ENCODE peak calls at places on chromosomes 1 and 21, in seven cellular contexts. L is stimulated activated CD4-positive, alpha-beta T cell treated with anti-CD3 and anti-CD28 coated beads, Interleukin-1b, Interleukin-23, amount 100 ng/mL, for 4 hours; A is Caki2; W is HTR-8/SVneo; T is H9; M is neural crest cell; C is NB4. K is an unnamed sample.

GRCh38 chr1:112673589-112674439 is 645 bp upstream of the MOV10 start:
- DNase-seq in L (no peak), A (peak; percentile 45), W (peak; percentile 21), T (no peak), M (no peak), C (peak; percentile 34), K (peak; percentile 28)

GRCh38 chr1:169348356-169349036 is 19.1 kb downstream of the NME7 start:
- DNase-seq in L (no peak), A (peak; percentile 25), W (no peak), T (no peak), M (peak; percentile 35), C (peak; percentile 63), K (no peak)

GRCh38 chr1:199684686-199685273 is 342.7 kb upstream of the NR5A2 start:
- DNase-seq in L (no peak), A (peak; percentile 50), W (peak; percentile 49), T (no peak), M (peak; percentile 23), C (peak; percentile 69), K (peak; percentile 53)

GRCh38 chr1:232904566-232904965 is 45.8 kb upstream of the NTPCR start:
- DNase-seq in L (no peak), A (peak; percentile 45), W (peak; percentile 13), T (no peak), M (no peak), C (peak; percentile 65), K (peak; percentile 19)

GRCh38 chr1:99305626-99306025 is 41.3 kb downstream of the PLPPR4 start:
- DNase-seq in L (no peak), A (no peak), W (no peak), T (no peak), M (no peak), C (no peak), K (peak; percentile 39)

GRCh38 chr1:150387200-150387599 is 23.3 kb downstream of the RPRD2 start:
- DNase-seq in L (no peak), A (peak; percentile 9), W (no peak), T (no peak), M (no peak), C (no peak), K (no peak)

GRCh38 chr1:239831577-239832355 is 259.9 kb upstream of the FMN2 start:
- DNase-seq in L (no peak), A (no peak), W (no peak), T (no peak), M (no peak), C (no peak), K (no peak)

GRCh38 chr21:16176570-16176969 is 446.8 kb downstream of the USP25 start:
- DNase-seq in L (no peak), A (no peak), W (no peak), T (no peak), M (no peak), C (no peak), K (no peak)

GRCh38 chr1:15128520-15129313 is 24.8 kb upstream of the TMEM51 start:
- DNase-seq in L (peak; percentile 68), A (peak; percentile 38), W (peak; percentile 62), T (peak; percentile 86), M (peak; percentile 88), C (peak; percentile 65), K (peak; percentile 30)

GRCh38 chr1:15186846-15187151 is 33.3 kb downstream of the TMEM51 start:
- DNase-seq in L (no peak), A (no peak), W (no peak), T (peak; percentile 60), M (no peak), C (no peak), K (no peak)

GRCh38 chr1:96966536-96967138 is 245.1 kb downstream of the PTBP2 start:
- DNase-seq in L (peak; percentile 59), A (peak; percentile 57), W (peak; percentile 48), T (peak; percentile 79), M (peak; percentile 83), C (peak; percentile 69), K (peak; percentile 35)

GRCh38 chr1:19463204-19463803 is 22.0 kb downstream of the CAPZB start:
- DNase-seq in L (no peak), A (no peak), W (no peak), T (no peak), M (no peak), C (no peak), K (no peak)

GRCh38 chr1:110421159-110421777 is 13.8 kb upstream of the LAMTOR5 start:
- DNase-seq in L (no peak), A (no peak), W (no peak), T (no peak), M (no peak), C (peak; percentile 50), K (no peak)

GRCh38 chr1:67213164-67213563 is 46.9 kb downstream of the IL23R start:
- DNase-seq in L (no peak), A (peak; percentile 12), W (peak; percentile 20), T (peak; percentile 39), M (no peak), C (peak; percentile 25), K (no peak)

GRCh38 chr1:27752372-27752771 is 20.6 kb upstream of the STX12 start:
- DNase-seq in L (no peak), A (no peak), W (no peak), T (no peak), M (no peak), C (no peak), K (no peak)

GRCh38 chr1:206809504-206810084 is 37.3 kb upstream of the IL10 start:
- DNase-seq in L (no peak), A (no peak), W (peak; percentile 29), T (no peak), M (no peak), C (peak; percentile 63), K (no peak)

GRCh38 chr21:36968414-36968813 is 1.9 kb upstream of the HLCS start:
- DNase-seq in L (no peak), A (no peak), W (no peak), T (no peak), M (no peak), C (no peak), K (no peak)

GRCh38 chr1:4108341-4108740 is 208.3 kb upstream of the C1orf174 start:
- DNase-seq in L (no peak), A (no peak), W (no peak), T (no peak), M (no peak), C (no peak), K (no peak)

GRCh38 chr1:229590119-229590518 is 31.6 kb upstream of the ABCB10 start:
- DNase-seq in L (no peak), A (no peak), W (no peak), T (no peak), M (no peak), C (no peak), K (no peak)

GRCh38 chr1:170125269-170125668 is 20.5 kb upstream of the NTMT2 start:
- DNase-seq in L (no peak), A (no peak), W (no peak), T (no peak), M (no peak), C (no peak), K (no peak)

GRCh38 chr1:54811739-54812655 is 10.9 kb upstream of the TTC22 start:
- DNase-seq in L (no peak), A (no peak), W (no peak), T (peak; percentile 24), M (no peak), C (no peak), K (no peak)

GRCh38 chr1:156435551-156436318 is 64.8 kb downstream of the MEF2D start:
- DNase-seq in L (peak; percentile 22), A (no peak), W (no peak), T (no peak), M (no peak), C (no peak), K (no peak)

GRCh38 chr1:163959622-163960021 is 599.4 kb upstream of the PBX1 start:
- DNase-seq in L (no peak), A (no peak), W (no peak), T (no peak), M (no peak), C (no peak), K (no peak)

GRCh38 chr1:43237131-43237530 is 32.7 kb upstream of the TMEM125 start:
- DNase-seq in L (no peak), A (no peak), W (no peak), T (no peak), M (no peak), C (no peak), K (no peak)

GRCh38 chr1:115445090-115445489 is 107.0 kb upstream of the NGF start:
- DNase-seq in L (no peak), A (no peak), W (no peak), T (no peak), M (no peak), C (no peak), K (no peak)

GRCh38 chr1:153945131-153945794 is 1.3 kb downstream of the DENND4B start:
- DNase-seq in L (peak; percentile 53), A (no peak), W (no peak), T (no peak), M (no peak), C (peak; percentile 94), K (no peak)

GRCh38 chr1:66944330-66945274 is 19.8 kb downstream of the MIER1 start:
- DNase-seq in L (no peak), A (peak; percentile 88), W (no peak), T (no peak), M (no peak), C (no peak), K (peak; percentile 78)

GRCh38 chr1:26856181-26856580 is 6.8 kb upstream of the SFN start:
- DNase-seq in L (no peak), A (no peak), W (no peak), T (no peak), M (no peak), C (no peak), K (no peak)

GRCh38 chr1:73674945-73675561 is 522.9 kb downstream of the LRRIQ3 start:
- DNase-seq in L (no peak), A (peak; percentile 3), W (no peak), T (no peak), M (no peak), C (peak; percentile 3), K (peak; percentile 6)

GRCh38 chr1:199550384-199551067 is 477.0 kb upstream of the NR5A2 start:
- DNase-seq in L (no peak), A (peak; percentile 39), W (peak; percentile 11), T (no peak), M (no peak), C (peak; percentile 27), K (no peak)

GRCh38 chr1:110123224-110123623 is 11.0 kb downstream of the UBL4B start:
- DNase-seq in L (no peak), A (no peak), W (no peak), T (no peak), M (no peak), C (no peak), K (peak; percentile 6)

GRCh38 chr1:242402956-242403355 is 121.5 kb downstream of the PLD5 start:
- DNase-seq in L (no peak), A (no peak), W (no peak), T (no peak), M (no peak), C (no peak), K (no peak)